ENCODE peak calls at places on chromosome 21, in ten cellular contexts. R is GF-D8, A is NAMALWA, C is AG08396, O is tibial artery, T is neural progenitor cell, E is AG04450, D is OCI-LY7, J is KG1, L is COR-L47. Y is an unnamed sample.
A peak's percentile ranks its signal among the peaks of the same experiment; 100 is the strongest.

GRCh38 chr21:14886001-14886400 is 178.8 kb downstream of the NRIP1 start:
- DNase-seq in D (no peak), J (no peak), L (no peak), R (no peak), E (no peak), O (no peak), A (no peak), C (no peak), T (no peak), Y (no peak)

GRCh38 chr21:41796476-41797080 is 29.7 kb upstream of the RIPK4 start:
- DNase-seq in J (no peak), A (no peak), D (no peak), T (no peak), E (no peak), R (no peak), O (no peak), L (no peak), C (no peak), Y (no peak)

GRCh38 chr21:44006656-44007055 is 5.5 kb upstream of the TRAPPC10 start:
- DNase-seq in A (no peak), T (no peak), D (no peak), O (no peak), L (no peak), R (no peak), C (no peak), J (no peak), E (no peak), Y (no peak)

GRCh38 chr21:42309753-42310213 is 5.4 kb downstream of the TFF3 start:
- DNase-seq in O (no peak), J (peak; percentile 49), E (no peak), T (peak; percentile 79), D (peak; percentile 73), C (peak; percentile 68), A (peak; percentile 74), L (peak; percentile 54), R (no peak), Y (peak; percentile 84)

GRCh38 chr21:45870851-45871615 is 110.5 kb upstream of the COL6A1 start:
- DNase-seq in R (no peak), C (no peak), T (no peak), L (no peak), O (no peak), E (no peak), D (no peak), J (no peak), A (no peak), Y (no peak)

GRCh38 chr21:26732442-26733221 is 112.6 kb downstream of the ADAMTS1 start:
- DNase-seq in O (no peak), A (peak; percentile 46), E (peak; percentile 13), C (peak; percentile 38), J (no peak), L (no peak), T (peak; percentile 62), D (peak; percentile 8), R (no peak), Y (peak; percentile 85)

GRCh38 chr21:16535100-16535418 is 805.3 kb downstream of the USP25 start:
- DNase-seq in E (peak; percentile 52), D (no peak), L (peak; percentile 77), O (peak; percentile 84), C (peak; percentile 33), J (no peak), R (no peak), T (peak; percentile 8), A (no peak), Y (no peak)

GRCh38 chr21:34807881-34808568 is 139.2 kb downstream of the CLIC6 start:
- DNase-seq in C (peak; percentile 79), A (no peak), E (peak; percentile 82), D (peak; percentile 15), J (no peak), R (peak; percentile 65), L (no peak), O (peak; percentile 80), T (no peak), Y (no peak)

GRCh38 chr21:46193829-46194373 is 9.6 kb upstream of the SPATC1L start:
- DNase-seq in J (no peak), A (no peak), T (no peak), C (no peak), R (no peak), L (no peak), E (no peak), D (no peak), O (peak; percentile 49), Y (no peak)

GRCh38 chr21:36704958-36705678 is 6.2 kb downstream of the SIM2 start:
- DNase-seq in T (peak; percentile 47), A (no peak), L (no peak), R (no peak), D (no peak), O (no peak), J (no peak), E (no peak), C (no peak), Y (peak; percentile 52)

GRCh38 chr21:18716578-18717138 is 313.1 kb upstream of the TMPRSS15 start:
- DNase-seq in R (no peak), A (peak; percentile 31), T (no peak), C (no peak), E (no peak), O (no peak), J (no peak), L (peak; percentile 30), D (no peak), Y (no peak)

GRCh38 chr21:16116798-16117197 is 387.0 kb downstream of the USP25 start:
- DNase-seq in E (no peak), A (no peak), C (no peak), L (no peak), D (no peak), J (no peak), O (no peak), R (no peak), T (no peak), Y (no peak)

GRCh38 chr21:26958792-26959191 is 8.1 kb downstream of the ADAMTS5 start:
- DNase-seq in J (no peak), T (no peak), R (no peak), D (no peak), A (no peak), L (no peak), E (no peak), C (no peak), O (no peak), Y (no peak)

GRCh38 chr21:40556442-40556968 is 290.5 kb downstream of the DSCAM start:
- DNase-seq in C (no peak), L (no peak), A (no peak), D (no peak), J (no peak), O (no peak), R (no peak), T (no peak), E (no peak), Y (no peak)

GRCh38 chr21:32064511-32064910 is 191.7 kb downstream of the HUNK start:
- DNase-seq in O (no peak), D (no peak), A (no peak), J (no peak), T (no peak), L (no peak), E (no peak), C (no peak), R (no peak), Y (no peak)

GRCh38 chr21:16589046-16589445 is 859.3 kb downstream of the USP25 start:
- DNase-seq in O (no peak), L (no peak), C (no peak), T (no peak), R (no peak), E (no peak), J (no peak), D (no peak), A (no peak), Y (no peak)

GRCh38 chr21:21232320-21232719 is 234.1 kb downstream of the NCAM2 start:
- DNase-seq in O (no peak), T (peak; percentile 42), L (peak; percentile 28), E (peak; percentile 29), A (peak; percentile 53), R (no peak), J (no peak), C (peak; percentile 5), D (no peak), Y (peak; percentile 21)

GRCh38 chr21:29078884-29079765 is 5.7 kb upstream of the CCT8 start:
- DNase-seq in J (peak; percentile 81), A (peak; percentile 80), T (no peak), O (no peak), C (no peak), E (no peak), R (peak; percentile 94), D (peak; percentile 66), L (peak; percentile 8), Y (no peak)

Y was measured in GM23338.